ENCODE peak calls at places on chromosomes 7 and 10, in eight cellular contexts. M is vagina, U is HepG2, Z is prostate gland, O is spleen, K is transverse colon, T is GM23338, W is suprapubic skin. Y is an unnamed sample.

GRCh38 chr7:134768243-134768642 is 11.2 kb upstream of the CALD1 start:
- DNase-seq in W (no peak), K (no peak), M (no peak), U (no peak), Z (no peak), O (no peak), T (no peak), Y (no peak)

GRCh38 chr10:75623310-75623940 is 192.0 kb downstream of the LRMDA start:
- DNase-seq in K (no peak), W (no peak), M (no peak), O (no peak), U (no peak), T (no peak), Z (no peak), Y (no peak)

GRCh38 chr10:17199351-17199804 is 2.1 kb downstream of the TRDMT1 start:
- DNase-seq in U (no peak), T (peak), M (no peak), Z (no peak), O (no peak), K (no peak), W (no peak), Y (no peak)

GRCh38 chr10:101330236-101331225 is 23.4 kb upstream of the BTRC start:
- DNase-seq in Z (no peak), W (no peak), K (no peak), O (no peak), U (no peak), T (no peak), M (no peak), Y (no peak)

GRCh38 chr7:141646826-141647480 is 55.0 kb downstream of the DENND11 start:
- DNase-seq in T (no peak), M (no peak), W (no peak), O (no peak), Z (no peak), U (no peak), K (no peak), Y (no peak)

GRCh38 chr7:134720091-134720935 is 59.1 kb upstream of the CALD1 start:
- DNase-seq in T (no peak), O (no peak), U (no peak), K (no peak), W (no peak), M (no peak), Z (no peak), Y (no peak)

GRCh38 chr10:6445671-6446278 is 134.3 kb downstream of the PRKCQ start:
- DNase-seq in T (peak), U (peak), W (no peak), K (peak), M (no peak), O (peak), Z (no peak), Y (peak)

GRCh38 chr7:6436385-6436685 is 11.4 kb downstream of the DAGLB start:
- DNase-seq in W (no peak), U (no peak), K (no peak), M (no peak), T (no peak), O (no peak), Z (no peak), Y (no peak)

GRCh38 chr7:39909526-39909925 is 40.5 kb upstream of the CDK13 start:
- DNase-seq in T (no peak), O (no peak), Z (no peak), M (no peak), K (no peak), U (no peak), W (no peak), Y (no peak)

GRCh38 chr10:106107711-106108110 is 1056.8 kb downstream of the SORCS1 start:
- DNase-seq in W (no peak), Z (no peak), M (no peak), T (no peak), U (no peak), K (no peak), O (no peak), Y (no peak)

GRCh38 chr7:63899691-63900393 is 98.8 kb upstream of the ZNF722 start:
- DNase-seq in Z (peak), K (peak), U (no peak), M (no peak), O (peak), T (no peak), W (peak), Y (no peak)

GRCh38 chr7:37824987-37825509 is 23.3 kb upstream of the NME8 start:
- DNase-seq in U (no peak), K (no peak), O (no peak), Z (no peak), T (no peak), W (no peak), M (no peak), Y (no peak)

GRCh38 chr7:31497501-31497900 is 16.4 kb upstream of the ITPRID1 start:
- DNase-seq in K (no peak), O (no peak), U (no peak), M (no peak), W (no peak), T (no peak), Z (no peak), Y (no peak)

GRCh38 chr7:41874206-41874770 is 171.4 kb upstream of the INHBA start:
- DNase-seq in U (no peak), W (no peak), O (no peak), K (no peak), T (no peak), Z (no peak), M (no peak), Y (no peak)

GRCh38 chr7:26200113-26200443 is 468 bp downstream of the HNRNPA2B1 start:
- DNase-seq in T (peak), Z (peak), O (peak), K (peak), U (no peak), W (peak), M (no peak), Y (peak)

GRCh38 chr7:133235212-133235883 is 17.5 kb upstream of the EXOC4 start:
- DNase-seq in O (no peak), M (no peak), Z (no peak), W (no peak), K (no peak), T (no peak), U (no peak), Y (no peak)

GRCh38 chr10:99623919-99624318 is 3.7 kb upstream of the SLC25A28 start:
- DNase-seq in W (no peak), T (no peak), O (no peak), Z (no peak), K (no peak), M (no peak), U (no peak), Y (no peak)

GRCh38 chr10:99619090-99619800 is 994 bp downstream of the SLC25A28 start:
- DNase-seq in U (no peak), M (no peak), K (no peak), T (peak), O (no peak), Z (no peak), W (no peak), Y (no peak)

GRCh38 chr10:99620713-99621453 is 644 bp upstream of the SLC25A28 start:
- DNase-seq in T (peak), U (peak), K (peak), W (peak), Z (peak), O (peak), M (peak), Y (peak)

GRCh38 chr10:99619851-99620712 is at the start of gene SLC25A28:
- DNase-seq in U (peak), M (peak), W (peak), K (peak), T (peak), O (peak), Z (peak), Y (peak)

GRCh38 chr10:99621454-99622246 is 1.4 kb upstream of the SLC25A28 start:
- DNase-seq in W (no peak), T (no peak), O (peak), K (no peak), Z (no peak), M (no peak), U (no peak), Y (no peak)
- TF ChIP-seq POLR2AphosphoS5 in W (no peak), T (no peak), O (no peak), K (no peak), Z (no peak), M (no peak), U (peak), Y (no peak)

GRCh38 chr10:11235771-11236170 is 218.1 kb downstream of the CELF2 start:
- DNase-seq in T (no peak), M (no peak), Z (no peak), O (no peak), W (no peak), U (no peak), K (no peak), Y (no peak)

GRCh38 chr10:11234857-11235640 is 217.4 kb downstream of the CELF2 start:
- DNase-seq in O (no peak), M (no peak), Z (no peak), T (no peak), W (no peak), U (no peak), K (no peak), Y (no peak)

GRCh38 chr10:11238893-11239292 is 221.2 kb downstream of the CELF2 start:
- DNase-seq in O (no peak), M (no peak), T (no peak), Z (no peak), K (no peak), U (no peak), W (no peak), Y (no peak)

GRCh38 chr10:11236234-11236633 is 218.6 kb downstream of the CELF2 start:
- DNase-seq in U (no peak), T (no peak), W (no peak), K (no peak), O (no peak), Z (no peak), M (no peak), Y (no peak)

GRCh38 chr10:11237571-11237970 is 219.9 kb downstream of the CELF2 start:
- DNase-seq in T (no peak), U (no peak), W (no peak), M (no peak), Z (no peak), O (no peak), K (no peak), Y (no peak)
- TF ChIP-seq POLR2AphosphoS5 in T (no peak), U (no peak), W (no peak), M (no peak), Z (no peak), O (no peak), K (no peak), Y (no peak)

DNA sequence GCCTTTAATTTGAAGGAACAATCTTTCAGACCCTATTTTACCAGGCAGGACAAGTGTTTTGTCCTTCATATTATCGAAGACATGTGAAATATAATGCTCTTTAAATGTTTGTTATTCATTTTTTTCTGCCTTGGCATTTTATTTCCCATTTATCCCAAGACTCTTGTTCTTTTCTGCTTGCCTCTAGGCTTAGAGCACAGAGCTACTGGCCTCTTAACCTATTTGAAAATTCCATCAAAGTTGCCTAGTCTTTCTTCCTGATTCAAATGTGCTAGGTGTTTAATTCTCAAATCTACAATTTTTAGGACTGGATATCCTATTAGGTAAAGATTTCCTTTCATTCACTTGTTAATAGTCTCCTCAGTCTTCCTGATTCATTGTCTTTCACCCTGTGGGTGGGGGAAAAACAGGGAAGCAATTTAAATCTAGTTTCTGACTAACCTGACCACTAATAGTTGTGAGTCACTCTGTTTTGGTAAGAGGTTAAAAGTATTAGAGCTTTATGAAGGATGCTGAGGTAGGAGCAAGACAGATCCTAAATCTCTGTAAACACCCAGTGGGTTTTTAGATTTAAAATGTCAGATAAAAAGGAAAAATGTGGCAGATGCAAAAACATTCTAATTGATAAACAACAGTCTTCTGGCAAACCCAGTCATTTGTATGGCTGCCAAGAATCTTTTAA is 1.5 kb downstream of the LIPK start:
- DNase-seq in K (no peak), Z (no peak), U (no peak), W (no peak), O (no peak), T (no peak), M (no peak), Y (no peak)
- TF ChIP-seq POLR2AphosphoS5 in K (no peak), Z (no peak), U (no peak), W (no peak), O (no peak), T (no peak), M (peak), Y (no peak)

DNA sequence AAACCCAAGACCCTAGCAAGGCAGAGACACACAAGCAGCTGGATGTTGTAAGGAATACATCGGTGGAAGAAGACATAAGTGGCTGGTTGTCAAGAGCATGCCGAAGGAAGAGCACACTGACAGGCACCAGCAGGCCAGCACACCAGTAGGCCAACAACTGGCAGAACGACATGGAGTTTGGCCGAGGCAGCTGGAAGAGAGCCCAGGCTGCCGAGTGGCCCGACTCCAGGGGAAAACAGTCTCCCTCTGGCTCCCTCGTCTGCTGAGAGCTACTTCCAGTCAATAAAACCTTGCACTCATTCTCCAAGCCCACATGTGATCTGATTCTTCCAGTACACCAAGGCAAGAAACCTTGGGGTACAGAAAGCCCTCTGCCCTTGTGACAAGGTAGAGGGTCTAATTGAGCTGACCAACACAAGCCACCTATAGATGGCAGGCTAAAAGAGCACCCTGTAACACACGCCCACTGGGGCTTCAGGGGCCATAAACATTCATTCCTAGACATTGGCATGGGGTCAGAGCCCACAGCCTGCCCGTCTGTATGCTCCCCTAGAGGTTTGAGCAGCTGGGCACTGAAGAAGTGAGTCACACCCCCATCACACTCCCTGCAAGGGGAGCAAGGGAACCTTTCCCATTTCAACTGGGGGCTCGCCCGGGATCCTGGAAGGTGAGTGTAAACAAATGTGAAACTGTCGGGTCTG is 14.7 kb upstream of the TNS3 start:
- DNase-seq in O (no peak), U (peak), Z (no peak), M (no peak), K (no peak), W (no peak), T (peak), Y (peak)
- TF ChIP-seq POLR2AphosphoS5 in O (no peak), U (no peak), Z (peak), M (no peak), K (no peak), W (no peak), T (no peak), Y (no peak)

GRCh38 chr7:30115709-30116297 is 19.0 kb upstream of the MTURN start:
- DNase-seq in W (no peak), Z (no peak), U (no peak), K (no peak), T (no peak), O (no peak), M (no peak), Y (no peak)
- TF ChIP-seq POLR2AphosphoS5 in W (no peak), Z (no peak), U (no peak), K (no peak), T (no peak), O (no peak), M (no peak), Y (no peak)

DNA sequence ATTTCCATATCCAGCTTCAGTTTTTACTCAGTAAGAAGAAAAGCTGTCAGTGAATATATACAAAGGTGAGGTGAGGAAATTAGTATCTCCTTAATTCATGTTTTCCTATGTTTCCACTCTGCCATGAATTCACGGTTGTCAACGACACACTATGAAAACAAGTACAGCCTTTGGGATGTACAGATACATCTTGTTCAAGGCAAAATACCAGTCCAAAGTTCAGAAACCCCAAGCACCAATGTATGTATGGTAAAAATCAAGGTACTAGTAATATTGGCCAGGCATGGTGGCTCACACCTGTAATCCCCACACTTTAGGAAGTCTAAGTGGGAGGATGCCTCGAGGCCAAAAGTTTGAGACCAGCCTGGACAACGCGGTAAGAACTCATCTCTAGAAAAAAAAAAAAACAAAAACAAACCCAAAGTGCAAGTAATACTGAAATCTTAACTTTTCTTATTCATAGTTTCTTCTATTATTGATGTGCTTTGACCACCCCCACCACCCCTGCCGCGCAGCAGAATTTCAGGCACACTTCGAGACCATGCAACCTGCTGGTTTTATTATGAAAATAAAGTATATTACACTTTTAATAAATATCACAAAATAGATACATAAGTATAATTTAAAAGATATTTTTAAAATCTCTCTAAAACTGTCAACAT is 3.5 kb downstream of the ESYT2 start:
- DNase-seq in M (no peak), O (no peak), U (peak), T (no peak), W (no peak), K (no peak), Z (no peak), Y (no peak)
- TF ChIP-seq POLR2AphosphoS5 in M (no peak), O (no peak), U (no peak), T (no peak), W (no peak), K (no peak), Z (no peak), Y (no peak)

DNA sequence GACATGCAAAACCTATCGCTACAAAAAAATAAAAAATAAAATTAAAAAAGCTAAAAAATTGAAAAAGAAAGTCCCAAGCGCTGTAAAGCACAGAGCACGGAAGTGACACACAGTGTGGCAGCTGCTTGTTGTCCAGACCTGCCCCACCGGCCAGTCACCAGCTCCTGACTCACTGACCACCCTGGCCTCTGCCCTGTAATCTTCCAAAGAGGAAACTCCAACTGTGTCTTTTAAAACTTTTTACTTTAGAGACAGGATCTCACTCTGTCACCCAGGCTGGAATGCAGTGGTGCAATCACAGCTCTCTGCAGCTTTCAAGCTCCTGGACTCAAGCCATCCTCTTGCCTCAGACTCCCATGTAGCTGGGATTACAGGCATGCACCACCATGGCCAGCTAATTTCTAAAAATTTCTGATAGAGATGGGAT is 23.6 kb downstream of the GNA12 start:
- DNase-seq in U (peak), O (no peak), W (no peak), Z (peak), M (peak), K (peak), T (no peak), Y (peak)
- TF ChIP-seq POLR2AphosphoS5 in U (no peak), O (peak), W (no peak), Z (peak), M (peak), K (no peak), T (no peak), Y (peak)

GRCh38 chr10:79020605-79021004 is 48.2 kb upstream of the ZMIZ1 start:
- DNase-seq in W (peak), U (no peak), M (no peak), T (no peak), O (no peak), K (no peak), Z (no peak), Y (no peak)

GRCh38 chr10:79021331-79021907 is 47.3 kb upstream of the ZMIZ1 start:
- DNase-seq in T (no peak), U (no peak), K (no peak), Z (no peak), W (peak), O (peak), M (no peak), Y (no peak)

GRCh38 chr10:79018591-79019011 is 50.2 kb upstream of the ZMIZ1 start:
- DNase-seq in Z (peak), K (no peak), O (peak), T (no peak), M (no peak), U (no peak), W (peak), Y (no peak)

GRCh38 chr10:79019441-79019840 is 49.3 kb upstream of the ZMIZ1 start:
- DNase-seq in W (peak), M (no peak), K (no peak), O (peak), T (no peak), U (no peak), Z (no peak), Y (no peak)

DNA sequence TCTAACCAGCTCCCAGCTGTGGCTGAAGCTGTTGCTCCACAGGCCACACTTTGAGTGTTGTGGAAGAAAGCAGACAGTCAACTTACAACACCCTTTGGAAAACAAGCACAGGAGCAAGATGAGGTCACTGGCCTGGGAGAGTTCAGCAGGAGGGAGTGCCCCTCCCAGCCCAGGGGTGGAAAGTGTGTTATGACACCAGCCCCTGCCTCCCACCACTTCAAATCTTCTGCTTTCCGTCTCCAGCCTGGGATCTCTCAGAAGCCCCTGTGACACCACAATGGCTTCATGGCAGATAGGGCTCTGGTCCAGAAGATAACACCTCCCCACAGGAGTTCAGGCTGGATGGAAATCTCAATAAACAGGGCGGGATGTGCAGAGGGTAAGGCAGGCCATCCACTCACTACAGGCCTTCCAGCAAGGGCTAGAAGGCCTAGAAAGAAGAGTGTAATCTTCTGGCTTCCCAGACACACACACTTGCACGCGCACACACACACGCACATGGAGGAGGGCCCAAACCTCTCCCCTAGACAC is 48.7 kb upstream of the ZMIZ1 start:
- DNase-seq in K (no peak), O (peak), W (peak), M (peak), T (no peak), U (peak), Z (no peak), Y (peak)
- TF ChIP-seq POLR2AphosphoS5 in K (no peak), O (no peak), W (no peak), M (peak), T (no peak), U (no peak), Z (no peak), Y (no peak)

Y was measured in stomach.